ENCODE peak calls at places on chromosomes 6 and 20, in five cellular contexts. H, L, D, N and M are unnamed samples.

GRCh38 chr6:69866351-69867074 is at the start of gene COL19A1:
- DNase-seq in D (peak), N (no peak), L (peak), H (peak), M (peak)

GRCh38 chr6:157812425-157813171 is 10.4 kb upstream of the SNX9 start:
- DNase-seq in L (no peak), H (no peak), D (no peak), N (no peak), M (no peak)

GRCh38 chr6:54847799-54848597 is 1.4 kb downstream of the FAM83B start:
- DNase-seq in H (no peak), L (no peak), D (peak), N (peak), M (peak)

GRCh38 chr20:54668271-54669053 is 193.1 kb downstream of the DOK5 start:
- DNase-seq in D (peak), N (peak), L (no peak), H (no peak), M (peak)

GRCh38 chr6:109002100-109002697 is 92.4 kb downstream of the SESN1 start:
- DNase-seq in H (no peak), N (peak), D (peak), L (no peak), M (peak)

GRCh38 chr6:158837684-158838625 is 18.8 kb upstream of the EZR start:
- DNase-seq in N (peak), D (peak), L (no peak), H (no peak), M (peak)

GRCh38 chr20:14234666-14235295 is 102.6 kb downstream of the FLRT3 start:
- DNase-seq in D (peak), H (no peak), L (no peak), N (peak), M (peak)

GRCh38 chr6:170082067-170082466 is 208.8 kb downstream of the DLL1 start:
- DNase-seq in N (no peak), H (no peak), L (no peak), D (no peak), M (no peak)

GRCh38 chr20:59723607-59724456 is 119.5 kb downstream of the PHACTR3 start:
- DNase-seq in H (no peak), N (peak), D (no peak), L (no peak), M (peak)

GRCh38 chr20:44863661-44864060 is 21.8 kb upstream of the YWHAB start:
- DNase-seq in L (no peak), D (no peak), H (no peak), N (no peak), M (no peak)

GRCh38 chr20:31949877-31950646 is 1.8 kb downstream of the PDRG1 start:
- DNase-seq in H (no peak), N (no peak), D (no peak), L (no peak), M (no peak)

GRCh38 chr20:54025166-54025835 is 45.1 kb downstream of the BCAS1 start:
- DNase-seq in D (peak), H (no peak), N (peak), L (no peak), M (peak)

GRCh38 chr6:37353761-37354525 is at the start of gene RNF8:
- DNase-seq in N (peak), D (peak), L (peak), H (peak), M (peak)

GRCh38 chr20:36686944-36687343 is 40.9 kb upstream of the SLA2 start:
- DNase-seq in H (no peak), N (no peak), D (no peak), L (no peak), M (no peak)

GRCh38 chr6:170225852-170226417 is 64.9 kb downstream of the DLL1 start:
- DNase-seq in D (no peak), H (no peak), N (no peak), L (no peak), M (no peak)

DNA sequence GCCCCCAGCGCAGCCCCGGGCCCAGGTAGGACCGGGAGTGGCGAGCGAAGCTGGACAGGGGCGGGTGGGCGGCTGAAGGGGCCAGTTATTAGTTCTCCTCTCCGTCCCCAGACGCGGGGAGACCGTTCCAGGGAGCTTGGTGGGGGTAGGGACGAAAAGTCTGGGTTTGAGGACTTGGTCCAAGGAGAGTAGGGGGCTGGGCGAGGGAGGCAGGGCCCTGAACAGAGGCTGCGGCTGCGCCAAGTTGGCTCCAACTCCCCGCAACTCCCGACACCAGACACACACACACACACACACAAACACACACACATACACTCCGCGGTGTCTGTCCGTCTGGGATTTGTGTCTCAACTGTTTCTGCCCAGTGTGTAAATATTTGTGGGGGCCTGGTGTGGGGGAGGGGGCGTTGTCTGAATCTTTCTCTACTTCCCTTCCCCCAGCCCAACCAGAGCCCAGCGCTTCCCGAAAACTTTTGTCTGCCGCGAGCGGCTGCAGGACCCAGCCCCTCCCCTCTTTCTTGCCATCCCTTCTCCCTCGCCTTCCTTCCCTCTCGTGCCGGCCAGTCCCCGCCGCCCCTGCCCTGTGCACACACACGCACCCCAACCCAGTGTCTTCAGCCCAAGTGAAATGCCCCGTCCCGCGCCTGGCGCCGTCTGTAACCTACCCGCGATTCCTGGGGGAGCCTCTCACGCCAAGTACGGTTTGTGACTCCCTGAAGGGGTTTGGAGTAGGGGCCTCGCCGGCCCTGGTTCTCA is 710 bp downstream of the MDFI start:
- DNase-seq in H (no peak), N (no peak), D (peak), L (no peak), M (peak)
- H3K4me3 ChIP-seq in H (peak), N (no peak), D (no peak), L (peak), M (peak)

GRCh38 chr6:31087494-31088089 is 24.8 kb downstream of the C6orf15 start:
- DNase-seq in H (peak), N (peak), L (no peak), D (peak), M (peak)
- H3K4me3 ChIP-seq in H (no peak), N (no peak), L (no peak), D (no peak), M (no peak)

GRCh38 chr6:41637179-41638001 is 878 bp upstream of the MDFI start:
- DNase-seq in D (no peak), L (no peak), H (no peak), N (no peak), M (no peak)

GRCh38 chr6:41636803-41637178 is 1.5 kb upstream of the MDFI start:
- DNase-seq in N (no peak), H (no peak), D (peak), L (no peak), M (no peak)

GRCh38 chr6:41639556-41640371 is 1.5 kb downstream of the MDFI start:
- DNase-seq in L (no peak), H (no peak), N (no peak), D (peak), M (no peak)

GRCh38 chr6:41640436-41640835 is 2.2 kb downstream of the MDFI start:
- DNase-seq in L (no peak), D (peak), H (no peak), N (no peak), M (no peak)

GRCh38 chr6:41638002-41638800 is at the start of gene MDFI:
- DNase-seq in H (no peak), L (no peak), D (peak), N (no peak), M (peak)
- H3K4me3 ChIP-seq in H (peak), L (peak), D (no peak), N (no peak), M (peak)

DNA sequence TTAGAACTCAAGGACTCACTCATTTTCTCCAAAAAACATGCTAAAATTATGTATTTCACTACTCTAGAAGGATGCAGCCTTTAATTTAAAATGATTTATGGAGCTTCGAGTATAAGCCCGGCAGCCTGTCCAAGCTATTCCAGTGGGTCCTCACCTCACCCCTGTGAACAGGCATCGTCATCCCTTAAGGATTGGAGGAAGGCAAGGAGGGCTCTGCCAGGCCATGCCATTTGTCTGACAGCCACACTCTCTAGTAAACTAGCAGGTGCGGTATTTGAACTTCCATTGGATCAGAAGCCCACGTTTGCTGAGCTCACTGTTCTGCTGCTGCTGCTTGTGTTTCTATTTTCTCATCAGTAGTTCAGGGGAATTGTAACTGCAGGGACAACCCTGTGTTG is 39.8 kb upstream of the NAA20 start:
- DNase-seq in N (no peak), D (peak), H (no peak), L (no peak), M (no peak)
- H3K4me3 ChIP-seq in N (peak), D (peak), H (no peak), L (peak), M (peak)